ENCODE peak calls at places on chromosomes 12 and 14, in seven cellular contexts. M, D, L, X, W, E and G are unnamed samples. For H4K20me1, the result is how much of the 10 kb centered on the place peaks cover.

GRCh38 chr12:127293507-127294310 is 973.3 kb upstream of the TMEM132C start:
- DNase-seq in X (peak), L (peak), M (peak), E (no peak), D (peak), W (peak), G (peak)

GRCh38 chr12:121334513-121335343 is 17.5 kb downstream of the ANAPC5 start:
- DNase-seq in D (peak), M (peak), E (peak), L (peak), W (peak), X (no peak), G (peak)

GRCh38 chr14:68249534-68250517 is 430.2 kb downstream of the RAD51B start:
- DNase-seq in X (peak), E (peak), W (peak), M (no peak), L (peak), D (no peak), G (peak)

GRCh38 chr14:63692309-63693020 is 35.4 kb downstream of the SGPP1 start:
- DNase-seq in D (no peak), L (peak), W (peak), M (no peak), X (no peak), E (no peak), G (no peak)

GRCh38 chr12:127284870-127285431 is 982.0 kb upstream of the TMEM132C start:
- DNase-seq in E (peak), W (peak), L (peak), D (no peak), M (no peak), X (no peak), G (peak)

GRCh38 chr14:72916174-72916573 is 10.1 kb upstream of the DCAF4 start:
- DNase-seq in X (no peak), W (peak), D (no peak), L (peak), M (no peak), E (no peak), G (peak)

GRCh38 chr14:73888460-73888725 is 1.7 kb downstream of the ZNF410 start:
- DNase-seq in M (no peak), X (no peak), W (peak), E (peak), D (no peak), L (peak), G (peak)

GRCh38 chr12:104718581-104718980 is 239.5 kb downstream of the SLC41A2 start:
- DNase-seq in M (no peak), D (no peak), L (peak), X (no peak), W (peak), E (no peak), G (no peak)

GRCh38 chr12:105485321-105485910 is 154.9 kb downstream of the C12orf75 start:
- DNase-seq in W (peak), D (no peak), X (peak), E (peak), M (no peak), L (peak), G (peak)

GRCh38 chr14:65179918-65180724 is 77.8 kb upstream of the MAX start:
- DNase-seq in L (peak), W (peak), E (peak), D (no peak), M (no peak), X (peak), G (peak)

GRCh38 chr14:43172899-43173548 is 1334.1 kb downstream of the FSCB start:
- DNase-seq in E (no peak), D (no peak), M (no peak), L (no peak), W (no peak), X (no peak), G (no peak)

GRCh38 chr12:106976013-106976658 is 10.8 kb downstream of the MTERF2 start:
- DNase-seq in W (peak), E (peak), D (no peak), X (no peak), L (peak), M (no peak), G (no peak)

GRCh38 chr12:106974525-106974924 is 12.4 kb downstream of the MTERF2 start:
- DNase-seq in E (no peak), D (no peak), L (no peak), M (no peak), W (no peak), X (no peak), G (no peak)

GRCh38 chr12:106971065-106971464 is 15.4 kb downstream of the TMEM263 start:
- DNase-seq in D (no peak), W (no peak), E (no peak), M (no peak), L (no peak), X (no peak), G (no peak)

GRCh38 chr12:106975098-106975497 is 11.8 kb downstream of the MTERF2 start:
- DNase-seq in L (no peak), D (no peak), M (no peak), W (no peak), E (no peak), X (no peak), G (no peak)

DNA sequence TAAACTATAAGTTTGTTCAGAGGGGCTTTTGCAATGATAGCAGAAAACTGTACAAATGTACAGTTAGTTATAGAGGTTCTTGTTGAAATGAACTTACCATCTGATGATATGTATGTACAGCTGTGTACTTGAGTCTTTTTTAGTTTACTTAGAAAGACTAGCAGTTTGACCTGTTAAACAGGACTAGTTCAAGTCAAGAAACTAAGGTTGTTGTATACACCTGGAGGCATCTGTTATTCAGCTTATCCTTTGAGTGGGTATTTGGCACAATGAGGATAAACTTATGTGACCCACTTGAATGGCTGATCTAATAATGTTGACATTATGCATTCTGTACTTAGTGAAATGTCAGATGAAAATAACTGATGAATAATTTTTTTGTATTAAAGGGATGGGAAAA is 13.4 kb downstream of the MTERF2 start:
- DNase-seq in E (no peak), W (no peak), X (no peak), M (no peak), L (no peak), D (no peak), G (no peak)
- H4K20me1 ChIP-seq in E (under half), W (under half), X (under half), M (under half), L (under half), D (under half), G (under half)

GRCh38 chr14:69647216-69647615 is 35.8 kb downstream of the SUSD6 start:
- DNase-seq in M (no peak), W (no peak), L (no peak), D (no peak), E (no peak), X (no peak), G (no peak)
- H4K20me1 ChIP-seq in M (under half), W (under half), L (under half), D (under half), E (under half), X (under half), G (under half)

DNA sequence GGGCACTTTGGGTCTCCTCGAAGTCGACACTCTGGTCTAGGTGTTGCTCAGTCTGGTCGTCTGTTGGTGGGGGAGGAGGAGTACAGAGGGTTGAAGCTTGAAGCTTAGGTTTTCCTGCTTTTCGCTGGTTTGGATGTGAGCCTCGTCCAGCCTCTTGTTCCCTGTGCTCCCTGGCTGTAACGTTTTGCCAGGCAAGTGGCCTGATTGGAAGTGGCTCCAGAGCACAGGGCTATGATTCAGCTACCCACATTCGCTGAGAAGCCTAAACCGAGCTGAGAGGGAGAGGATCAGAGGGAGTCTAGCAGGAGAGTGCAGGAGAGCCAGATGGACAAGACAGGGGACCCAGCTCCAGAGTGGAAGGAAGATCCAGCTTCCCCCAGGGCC is 6.1 kb downstream of the HOXC10 start:
- DNase-seq in D (no peak), L (peak), E (no peak), W (no peak), X (no peak), M (no peak), G (peak)
- H4K20me1 ChIP-seq in D (under half), L (under half), E (under half), W (under half), X (under half), M (under half), G (under half)

GRCh38 chr14:91406982-91407381 is 10.6 kb downstream of the CCDC88C start:
- DNase-seq in D (no peak), X (no peak), W (no peak), E (no peak), M (no peak), L (no peak), G (no peak)
- H4K20me1 ChIP-seq in D (under half), X (under half), W (under half), E (under half), M (under half), L (under half), G (under half)

DNA sequence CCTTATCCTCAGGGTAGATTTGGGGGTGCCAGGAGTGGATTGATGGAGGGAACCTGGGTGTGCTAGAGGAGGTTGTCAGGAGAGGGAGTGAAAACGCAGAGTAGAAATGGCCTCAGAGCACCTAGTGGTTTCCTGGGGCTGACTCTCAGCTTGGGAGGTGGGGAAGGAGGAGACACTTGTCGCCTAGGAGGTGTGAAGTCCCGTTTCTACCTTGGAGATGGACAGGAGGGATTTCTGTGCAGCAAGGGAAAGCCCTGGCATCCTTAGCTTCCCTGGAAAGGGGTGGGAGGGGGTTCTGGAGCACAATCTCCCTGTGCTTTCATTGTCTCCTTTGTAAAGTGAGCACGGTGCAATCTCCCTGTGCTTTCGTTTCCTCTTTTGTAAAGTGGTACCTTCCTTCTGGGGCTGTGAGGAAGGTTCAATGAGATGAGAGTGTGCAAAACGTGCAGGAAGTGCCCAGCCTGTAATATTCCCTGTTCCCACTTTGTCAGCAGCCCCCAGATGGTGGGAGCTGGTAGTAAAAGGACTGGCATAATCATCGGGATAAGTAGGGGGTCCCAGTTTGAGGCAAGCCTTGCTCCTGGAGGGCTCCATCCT is 1.6 kb downstream of the OAS3 start:
- DNase-seq in W (no peak), D (no peak), L (no peak), M (no peak), X (no peak), E (no peak), G (no peak)
- H4K20me1 ChIP-seq in W (under half), D (under half), L (under half), M (under half), X (under half), E (under half), G (under half)